ENCODE peak calls at places on chromosomes 12 and 14, in five cellular contexts. I is iPS-NIHi11, E is kidney, Q is nucleus accumbens, X is lower lobe of right lung. A is an unnamed sample.

GRCh38 chr14:35331605-35332516 is 39.7 kb downstream of the PSMA6 start:
- DNase-seq in I (peak), E (peak), Q (no peak), X (peak), A (peak)

GRCh38 chr14:91249841-91250616 is 5.5 kb upstream of the GPR68 start:
- DNase-seq in I (peak), E (no peak), Q (no peak), X (peak), A (peak)

GRCh38 chr12:128111333-128111732 is 155.6 kb upstream of the TMEM132C start:
- DNase-seq in I (no peak), E (no peak), Q (no peak), X (no peak), A (no peak)

GRCh38 chr14:55721353-55721752 is 141.3 kb downstream of the KTN1 start:
- DNase-seq in I (no peak), E (no peak), Q (no peak), X (no peak), A (peak)

GRCh38 chr12:65536876-65537661 is 258.6 kb downstream of the MSRB3 start:
- DNase-seq in I (peak), E (peak), Q (no peak), X (no peak), A (peak)

GRCh38 chr14:23407516-23408306 is at the start of gene MYH6:
- DNase-seq in I (no peak), E (peak), Q (no peak), X (peak), A (no peak)

GRCh38 chr14:44108601-44109000 is 398.5 kb downstream of the FSCB start:
- DNase-seq in I (no peak), E (no peak), Q (no peak), X (no peak), A (no peak)

GRCh38 chr14:100303179-100303578 is 3.1 kb downstream of the SLC25A29 start:
- DNase-seq in I (no peak), E (no peak), Q (no peak), X (no peak), A (peak)

GRCh38 chr12:105820407-105821140 is 318.2 kb downstream of the NUAK1 start:
- DNase-seq in I (no peak), E (no peak), Q (no peak), X (no peak), A (peak)

GRCh38 chr14:86712176-86712575 is 1182.2 kb downstream of the FLRT2 start:
- DNase-seq in I (no peak), E (no peak), Q (no peak), X (no peak), A (no peak)

GRCh38 chr14:55699131-55700057 is 119.4 kb downstream of the KTN1 start:
- DNase-seq in I (peak), E (no peak), Q (no peak), X (no peak), A (peak)

GRCh38 chr12:58841058-58841798 is 79.1 kb downstream of the LRIG3 start:
- DNase-seq in I (no peak), E (no peak), Q (no peak), X (peak), A (no peak)

GRCh38 chr14:91387135-91387849 is 30.3 kb downstream of the CCDC88C start:
- DNase-seq in I (no peak), E (no peak), Q (no peak), X (peak), A (no peak)

GRCh38 chr12:124684971-124685688 is 117.7 kb upstream of the NCOR2 start:
- DNase-seq in I (no peak), E (peak), Q (peak), X (no peak), A (peak)

GRCh38 chr12:20508362-20508761 is 140.0 kb downstream of the PDE3A start:
- DNase-seq in I (no peak), E (no peak), Q (no peak), X (no peak), A (peak)

GRCh38 chr12:125185740-125186470 is 120.7 kb downstream of the AACS start:
- DNase-seq in I (peak), E (peak), Q (peak), X (peak), A (peak)

GRCh38 chr14:99884834-99885648 is 91.8 kb downstream of the EML1 start:
- DNase-seq in I (peak), E (no peak), Q (no peak), X (no peak), A (peak)

A was measured in EH.